ENCODE peak calls at places on chromosomes 12 and 14, in five cellular contexts. P is T-helper 2 cell, C is Peyer's patch, B is NCI-H524 treated with DMSO at 0.1 percent for 48 hours, V is AG09309. X is an unnamed sample.

GRCh38 chr14:58918066-58918465 is 270.4 kb upstream of the DAAM1 start:
- DNase-seq in B (no peak), P (no peak), V (no peak), C (no peak), X (no peak)

GRCh38 chr12:83476695-83477094 is 790.0 kb downstream of the TMTC2 start:
- DNase-seq in C (no peak), B (no peak), V (no peak), P (no peak), X (no peak)

GRCh38 chr14:101184562-101184961 is 281.0 kb upstream of the RTL1 start:
- DNase-seq in V (no peak), C (no peak), P (no peak), B (no peak), X (no peak)

GRCh38 chr12:131007031-131007793 is 53.5 kb downstream of the ADGRD1 start:
- DNase-seq in B (no peak), V (no peak), C (no peak), P (no peak), X (peak; percentile 24)

GRCh38 chr14:78933948-78934524 is 763.9 kb downstream of the NRXN3 start:
- DNase-seq in C (no peak), B (no peak), V (no peak), P (no peak), X (no peak)

GRCh38 chr12:15563683-15564082 is 225.5 kb downstream of the EPS8 start:
- DNase-seq in B (no peak), P (no peak), V (peak; percentile 37), C (no peak), X (no peak)

GRCh38 chr12:89875809-89876208 is 167.2 kb upstream of the ATP2B1 start:
- DNase-seq in V (no peak), C (no peak), B (no peak), P (no peak), X (no peak)

GRCh38 chr14:63203618-63204406 is 431 bp upstream of the RHOJ start:
- DNase-seq in C (peak; percentile 23), V (peak; percentile 71), P (no peak), B (peak; percentile 90), X (peak; percentile 32)

GRCh38 chr14:35444104-35444503 is 39.6 kb upstream of the NFKBIA start:
- DNase-seq in C (no peak), P (no peak), B (no peak), V (no peak), X (no peak)

GRCh38 chr14:32075636-32076277 is 1.3 kb upstream of the ARHGAP5 start:
- DNase-seq in B (peak; percentile 74), V (peak; percentile 20), C (no peak), P (peak; percentile 0), X (no peak)

X was measured in left colon.